ENCODE peak calls at places on chromosome 19, in five cellular contexts. One of them, this sample, is unnamed.

GRCh38 chr19:50818859-50819472 is 4.6 kb downstream of the KLK1 start:
- DNase-seq in AG04449: no peak
- DNase-seq in SK-N-SH: no peak
- DNase-seq in cardiac muscle cell: no peak
- DNase-seq in PC-3: no peak
- DNase-seq in this sample: no peak

GRCh38 chr19:940591-941291 is 14.9 kb downstream of the ARID3A start:
- DNase-seq in SK-N-SH: peak
- DNase-seq in AG04449: no peak
- DNase-seq in PC-3: peak
- DNase-seq in cardiac muscle cell: no peak
- DNase-seq in this sample: no peak

GRCh38 chr19:45972081-45972943 is 1.4 kb downstream of the NOVA2 start:
- DNase-seq in cardiac muscle cell: no peak
- DNase-seq in PC-3: no peak
- DNase-seq in SK-N-SH: peak
- DNase-seq in AG04449: no peak
- DNase-seq in this sample: peak

GRCh38 chr19:10277795-10278583 is 7.1 kb downstream of the ICAM1 start:
- DNase-seq in AG04449: no peak
- DNase-seq in PC-3: no peak
- DNase-seq in SK-N-SH: no peak
- DNase-seq in cardiac muscle cell: no peak
- DNase-seq in this sample: no peak

GRCh38 chr19:16385821-16386220 is 61.2 kb downstream of the KLF2 start:
- DNase-seq in cardiac muscle cell: no peak
- DNase-seq in PC-3: no peak
- DNase-seq in SK-N-SH: no peak
- DNase-seq in AG04449: no peak
- DNase-seq in this sample: no peak

GRCh38 chr19:35019144-35019543 is 11.1 kb upstream of the SCN1B start:
- DNase-seq in AG04449: no peak
- DNase-seq in cardiac muscle cell: no peak
- DNase-seq in SK-N-SH: no peak
- DNase-seq in PC-3: no peak
- DNase-seq in this sample: no peak

GRCh38 chr19:10677796-10678195 is 23.4 kb upstream of the QTRT1 start:
- DNase-seq in AG04449: no peak
- DNase-seq in cardiac muscle cell: no peak
- DNase-seq in SK-N-SH: no peak
- DNase-seq in PC-3: no peak
- DNase-seq in this sample: no peak

GRCh38 chr19:33456076-33456844 is 65.3 kb downstream of the PEPD start:
- DNase-seq in AG04449: no peak
- DNase-seq in PC-3: no peak
- DNase-seq in SK-N-SH: no peak
- DNase-seq in cardiac muscle cell: no peak
- DNase-seq in this sample: no peak

GRCh38 chr19:11378319-11379189 is 4.1 kb downstream of the SWSAP1 start:
- DNase-seq in SK-N-SH: peak
- DNase-seq in cardiac muscle cell: peak
- DNase-seq in PC-3: peak
- DNase-seq in AG04449: peak
- DNase-seq in this sample: peak

GRCh38 chr19:37669336-37669963 is 14.2 kb upstream of the ZFP30 start:
- DNase-seq in PC-3: no peak
- DNase-seq in AG04449: no peak
- DNase-seq in SK-N-SH: no peak
- DNase-seq in cardiac muscle cell: no peak
- DNase-seq in this sample: no peak

GRCh38 chr19:36686365-36687213 is 823 bp upstream of the ZNF567 start:
- DNase-seq in cardiac muscle cell: peak
- DNase-seq in SK-N-SH: no peak
- DNase-seq in PC-3: peak
- DNase-seq in AG04449: no peak
- DNase-seq in this sample: no peak

GRCh38 chr19:35505956-35506355 is 7.5 kb downstream of the DMKN start:
- DNase-seq in AG04449: no peak
- DNase-seq in cardiac muscle cell: no peak
- DNase-seq in PC-3: no peak
- DNase-seq in SK-N-SH: no peak
- DNase-seq in this sample: no peak

DNA sequence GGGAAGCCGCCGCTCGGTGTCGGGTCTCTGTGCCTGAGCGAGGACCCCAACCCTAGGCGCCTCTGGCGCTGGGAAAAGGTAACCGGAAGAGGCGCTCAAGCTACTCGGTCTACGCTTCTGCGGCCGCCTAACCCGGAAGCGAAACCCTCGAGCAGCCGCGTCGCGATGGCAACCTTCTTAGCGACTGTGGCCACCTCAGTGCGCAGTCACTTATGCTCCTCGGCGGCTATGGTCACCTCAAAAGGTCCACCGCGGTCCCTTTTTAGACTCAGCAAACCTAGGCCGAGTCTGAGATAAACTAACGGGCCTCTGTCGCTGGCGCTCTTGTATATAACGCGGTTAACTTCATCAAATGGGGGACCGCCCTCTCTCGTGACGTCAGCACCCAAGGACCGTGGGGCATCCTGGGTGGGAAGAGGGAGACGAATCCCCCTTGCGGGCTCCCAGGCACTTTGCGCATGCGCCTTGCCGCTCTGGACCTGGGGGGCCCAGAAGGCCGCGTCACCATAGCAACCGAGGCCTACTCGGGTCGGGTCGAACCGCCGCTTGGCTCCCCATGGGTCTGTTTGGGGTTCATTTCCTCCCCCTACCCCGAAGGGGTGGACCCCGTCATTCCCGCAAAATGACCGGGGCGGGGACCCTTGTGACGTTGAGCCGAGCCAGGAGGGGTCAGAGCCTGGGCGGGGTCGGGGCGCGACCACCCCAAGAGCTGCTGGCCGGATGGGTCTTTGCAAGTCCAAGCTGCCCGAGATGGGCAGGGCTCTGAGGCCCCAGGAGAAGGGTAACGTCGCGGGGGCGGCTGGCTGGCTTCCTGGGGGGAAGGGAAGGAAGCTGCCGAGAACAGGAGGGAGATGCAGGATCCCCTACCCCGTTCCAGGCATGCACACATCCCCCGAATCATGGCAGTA is at the start of gene GTF2F1:
- DNase-seq in SK-N-SH: peak
- DNase-seq in PC-3: peak
- DNase-seq in AG04449: peak
- DNase-seq in cardiac muscle cell: peak
- DNase-seq in this sample: peak
- H3K4me3 ChIP-seq in SK-N-SH: peak
- H3K4me3 ChIP-seq in PC-3: peak
- H3K4me3 ChIP-seq in AG04449: peak
- H3K4me3 ChIP-seq in cardiac muscle cell: peak
- H3K4me3 ChIP-seq in this sample: peak

DNA sequence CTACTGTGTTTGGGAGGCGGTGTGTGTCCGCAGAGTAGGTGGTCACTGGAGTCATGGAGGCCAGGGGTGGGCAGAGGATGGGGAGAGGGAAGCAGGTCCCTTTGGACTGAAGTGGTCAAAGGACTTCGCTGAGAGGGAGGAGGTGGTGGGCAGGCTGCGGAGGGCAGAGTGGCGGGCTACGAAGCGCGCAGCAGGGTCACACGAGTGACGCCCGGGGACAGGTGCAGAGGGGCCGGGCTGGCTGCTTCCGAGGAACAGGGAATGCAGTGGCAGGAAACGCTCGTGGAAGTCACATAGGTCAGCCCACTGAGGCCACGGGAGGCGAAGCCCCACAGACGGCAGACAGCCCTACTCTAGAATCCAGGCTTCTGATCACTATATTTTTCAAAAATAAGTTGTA is 111.5 kb downstream of the URI1 start:
- DNase-seq in AG04449: no peak
- DNase-seq in SK-N-SH: no peak
- DNase-seq in PC-3: no peak
- DNase-seq in cardiac muscle cell: no peak
- DNase-seq in this sample: no peak
- H3K4me3 ChIP-seq in AG04449: no peak
- H3K4me3 ChIP-seq in SK-N-SH: no peak
- H3K4me3 ChIP-seq in PC-3: no peak
- H3K4me3 ChIP-seq in cardiac muscle cell: no peak
- H3K4me3 ChIP-seq in this sample: no peak

GRCh38 chr19:2235026-2235395 is 1.1 kb downstream of the PLEKHJ1 start:
- DNase-seq in SK-N-SH: no peak
- DNase-seq in cardiac muscle cell: no peak
- DNase-seq in PC-3: peak
- DNase-seq in AG04449: no peak
- DNase-seq in this sample: no peak

GRCh38 chr19:2236285-2237050 is at the start of the genes PLEKHJ1 and SF3A2:
- DNase-seq in PC-3: peak
- DNase-seq in cardiac muscle cell: peak
- DNase-seq in AG04449: peak
- DNase-seq in SK-N-SH: peak
- DNase-seq in this sample: peak

GRCh38 chr19:2237051-2237868 is 636 bp downstream of the SF3A2 start:
- DNase-seq in PC-3: no peak
- DNase-seq in cardiac muscle cell: no peak
- DNase-seq in AG04449: no peak
- DNase-seq in SK-N-SH: no peak
- DNase-seq in this sample: no peak

GRCh38 chr19:2233601-2234280 is 2.4 kb downstream of the PLEKHJ1 start:
- DNase-seq in PC-3: no peak
- DNase-seq in SK-N-SH: no peak
- DNase-seq in AG04449: no peak
- DNase-seq in cardiac muscle cell: no peak
- DNase-seq in this sample: no peak

GRCh38 chr19:2235396-2236284 is 489 bp downstream of the PLEKHJ1 start:
- DNase-seq in cardiac muscle cell: peak
- DNase-seq in SK-N-SH: peak
- DNase-seq in PC-3: no peak
- DNase-seq in AG04449: no peak
- DNase-seq in this sample: peak
- H3K4me3 ChIP-seq in cardiac muscle cell: peak
- H3K4me3 ChIP-seq in SK-N-SH: peak
- H3K4me3 ChIP-seq in PC-3: peak
- H3K4me3 ChIP-seq in AG04449: peak
- H3K4me3 ChIP-seq in this sample: peak

GRCh38 chr19:49441210-49441959 is at the start of gene SLC17A7:
- DNase-seq in AG04449: no peak
- DNase-seq in SK-N-SH: peak
- DNase-seq in cardiac muscle cell: peak
- DNase-seq in PC-3: peak
- DNase-seq in this sample: peak
- H3K4me3 ChIP-seq in AG04449: no peak
- H3K4me3 ChIP-seq in SK-N-SH: peak
- H3K4me3 ChIP-seq in cardiac muscle cell: peak
- H3K4me3 ChIP-seq in PC-3: peak
- H3K4me3 ChIP-seq in this sample: peak

GRCh38 chr19:4542896-4543351 is 3.1 kb upstream of the LRG1 start:
- DNase-seq in cardiac muscle cell: no peak
- DNase-seq in AG04449: no peak
- DNase-seq in PC-3: no peak
- DNase-seq in SK-N-SH: no peak
- DNase-seq in this sample: no peak
- H3K4me3 ChIP-seq in cardiac muscle cell: no peak
- H3K4me3 ChIP-seq in AG04449: no peak
- H3K4me3 ChIP-seq in PC-3: no peak
- H3K4me3 ChIP-seq in SK-N-SH: no peak
- H3K4me3 ChIP-seq in this sample: no peak

This sample was measured in WERI-Rb-1.